ENCODE peak calls at places on chromosomes 1 and 21, in nine cellular contexts. Z, E, B, G, T, A, L, Y and Q are unnamed samples.

GRCh38 chr1:3491291-3492246 is 37.1 kb downstream of the ARHGEF16 start:
- DNase-seq in T (peak), E (peak), B (peak), L (peak), A (peak), G (peak), Y (peak), Z (no peak), Q (peak)

GRCh38 chr1:24858277-24858676 is 71.8 kb downstream of the RUNX3 start:
- DNase-seq in A (no peak), L (no peak), G (no peak), Z (no peak), T (no peak), E (no peak), Y (no peak), B (no peak), Q (no peak)

GRCh38 chr21:41933259-41934079 is 20.3 kb downstream of the C2CD2 start:
- DNase-seq in B (no peak), G (peak), Y (no peak), A (no peak), E (no peak), L (no peak), Z (no peak), T (no peak), Q (peak)

GRCh38 chr1:155392898-155393411 is 72.3 kb downstream of the RUSC1 start:
- DNase-seq in T (no peak), A (no peak), L (peak), Z (no peak), Y (no peak), B (peak), E (no peak), G (peak), Q (peak)

GRCh38 chr1:46461809-46462448 is 27.7 kb upstream of the DMBX1 start:
- DNase-seq in Z (no peak), Y (no peak), E (no peak), T (no peak), L (no peak), G (no peak), A (no peak), B (no peak), Q (no peak)

GRCh38 chr1:8182034-8182761 is 135.7 kb upstream of the SLC45A1 start:
- DNase-seq in A (no peak), G (peak), T (no peak), L (peak), Z (no peak), B (no peak), Y (no peak), E (peak), Q (no peak)

GRCh38 chr1:243250102-243250501 is 5.0 kb downstream of the CEP170 start:
- DNase-seq in E (no peak), A (no peak), L (no peak), Y (no peak), G (no peak), Z (no peak), B (no peak), T (no peak), Q (no peak)

GRCh38 chr1:67679691-67680090 is 5.3 kb upstream of the GADD45A start:
- DNase-seq in Z (no peak), A (no peak), Y (no peak), E (no peak), T (no peak), B (no peak), L (no peak), G (no peak), Q (no peak)

GRCh38 chr21:46667735-46668380 is 32.4 kb downstream of the PRMT2 start:
- DNase-seq in E (peak), B (no peak), Z (no peak), G (no peak), A (no peak), Y (no peak), L (peak), T (peak), Q (no peak)

GRCh38 chr1:8625981-8626898 is 191.2 kb downstream of the RERE start:
- DNase-seq in G (no peak), T (no peak), L (no peak), B (no peak), E (peak), A (no peak), Z (peak), Y (no peak), Q (no peak)

GRCh38 chr21:44333701-44334636 is 5.2 kb downstream of the CFAP410 start:
- DNase-seq in Z (no peak), E (no peak), A (no peak), G (no peak), L (no peak), T (no peak), Y (no peak), B (no peak), Q (no peak)

GRCh38 chr21:36628096-36628495 is 70.8 kb upstream of the SIM2 start:
- DNase-seq in Y (no peak), L (no peak), E (no peak), G (no peak), A (no peak), B (no peak), T (no peak), Z (no peak), Q (no peak)

GRCh38 chr1:8822383-8823294 is 5.2 kb upstream of the RERE start:
- DNase-seq in Z (peak), L (peak), B (no peak), T (peak), G (no peak), Y (no peak), A (no peak), E (peak), Q (no peak)

GRCh38 chr1:17192394-17193221 is 12.3 kb upstream of the PADI1 start:
- DNase-seq in G (no peak), Z (no peak), T (no peak), B (no peak), L (no peak), A (no peak), Y (no peak), E (no peak), Q (no peak)

GRCh38 chr1:23799570-23800395 is 771 bp downstream of the GALE start:
- DNase-seq in G (peak), L (peak), E (peak), Y (no peak), A (no peak), T (no peak), B (no peak), Z (no peak), Q (peak)

GRCh38 chr21:27812279-27812678 is 845.4 kb upstream of the ADAMTS5 start:
- DNase-seq in T (no peak), L (no peak), B (no peak), G (no peak), E (no peak), Y (no peak), Z (no peak), A (no peak), Q (no peak)

GRCh38 chr1:177838910-177839309 is 130.9 kb downstream of the SEC16B start:
- DNase-seq in E (no peak), Z (no peak), Y (no peak), A (no peak), T (no peak), L (no peak), G (no peak), B (no peak), Q (no peak)

GRCh38 chr21:42665026-42665425 is 11.6 kb downstream of the PDE9A start:
- DNase-seq in T (no peak), A (no peak), E (no peak), L (no peak), Z (no peak), Y (no peak), B (no peak), G (no peak), Q (no peak)

GRCh38 chr21:35508389-35508888 is 459.3 kb upstream of the RUNX1 start:
- DNase-seq in Z (peak), Y (no peak), A (no peak), B (peak), G (no peak), T (no peak), L (peak), E (no peak), Q (no peak)

GRCh38 chr1:86856196-86856595 is 57.7 kb downstream of the SELENOF start:
- DNase-seq in E (no peak), T (no peak), A (no peak), L (no peak), G (no peak), Y (no peak), B (no peak), Z (no peak), Q (no peak)

GRCh38 chr1:155200920-155201319 is 6.8 kb downstream of the THBS3 start:
- DNase-seq in G (no peak), T (no peak), B (no peak), L (no peak), Z (no peak), E (no peak), Y (no peak), A (no peak), Q (no peak)